ENCODE peak calls at places on chromosomes 3 and 15, in six cellular contexts. S is stomach, K is right lobe of liver, A is esophagus muscularis mucosa, T is astrocyte, E is cardiac fibroblast. F is an unnamed sample.

GRCh38 chr3:169232863-169233262 is 430.6 kb downstream of the MECOM start:
- DNase-seq in S (no peak), K (no peak), A (no peak), T (peak), E (peak), F (no peak)

GRCh38 chr15:25739687-25740121 is 123.4 kb downstream of the ATP10A start:
- DNase-seq in S (no peak), K (no peak), A (peak), T (peak), E (peak), F (no peak)

GRCh38 chr15:40762919-40763800 is 708 bp upstream of the GCHFR start:
- DNase-seq in S (peak), K (peak), A (no peak), T (peak), E (peak), F (no peak)

GRCh38 chr15:67915374-67916050 is 75.7 kb upstream of the RNU6-1 start:
- DNase-seq in S (peak), K (peak), A (no peak), T (no peak), E (no peak), F (no peak)

GRCh38 chr3:43161684-43162512 is 56.0 kb upstream of the POMGNT2 start:
- DNase-seq in S (no peak), K (no peak), A (peak), T (no peak), E (peak), F (no peak)

GRCh38 chr3:174101244-174101643 is 703.7 kb downstream of the NLGN1 start:
- DNase-seq in S (no peak), K (no peak), A (no peak), T (peak), E (no peak), F (peak)

GRCh38 chr15:99247063-99247462 is 2.3 kb downstream of the TTC23 start:
- DNase-seq in S (no peak), K (no peak), A (no peak), T (no peak), E (no peak), F (no peak)

GRCh38 chr3:120743556-120744195 is 1.1 kb downstream of the GTF2E1 start:
- DNase-seq in S (no peak), K (no peak), A (no peak), T (no peak), E (peak), F (no peak)

GRCh38 chr3:151976211-151977050 is 103.0 kb downstream of the SUCNR1 start:
- DNase-seq in S (no peak), K (no peak), A (no peak), T (peak), E (peak), F (peak)

GRCh38 chr3:129793356-129793755 is 100.2 kb downstream of the TMCC1 start:
- DNase-seq in S (no peak), K (no peak), A (no peak), T (no peak), E (peak), F (no peak)

GRCh38 chr15:62248277-62248974 is 83.3 kb upstream of the C2CD4B start:
- DNase-seq in S (no peak), K (no peak), A (no peak), T (no peak), E (no peak), F (peak)

GRCh38 chr3:25781758-25782594 is 1.3 kb downstream of the NGLY1 start:
- DNase-seq in S (no peak), K (no peak), A (no peak), T (no peak), E (no peak), F (no peak)

GRCh38 chr15:50979041-50979440 is 70.6 kb downstream of the AP4E1 start:
- DNase-seq in S (no peak), K (no peak), A (no peak), T (peak), E (no peak), F (no peak)

GRCh38 chr3:14345496-14346150 is 56.8 kb upstream of the SLC6A6 start:
- DNase-seq in S (no peak), K (no peak), A (no peak), T (peak), E (peak), F (no peak)

GRCh38 chr3:39779511-39780230 is 29.7 kb upstream of the MYRIP start:
- DNase-seq in S (no peak), K (peak), A (no peak), T (no peak), E (no peak), F (no peak)

GRCh38 chr3:101377209-101377608 is 56.8 kb upstream of the IMPG2 start:
- DNase-seq in S (no peak), K (no peak), A (no peak), T (peak), E (no peak), F (no peak)

GRCh38 chr3:161851941-161852566 is 355.4 kb downstream of the OTOL1 start:
- DNase-seq in S (peak), K (peak), A (no peak), T (peak), E (peak), F (no peak)

GRCh38 chr15:100696452-100696851 is 94.1 kb downstream of the ASB7 start:
- DNase-seq in S (no peak), K (no peak), A (no peak), T (peak), E (peak), F (no peak)

GRCh38 chr3:40741729-40742128 is 217.0 kb downstream of the ZNF621 start:
- DNase-seq in S (no peak), K (no peak), A (no peak), T (no peak), E (peak), F (no peak)

GRCh38 chr15:72354496-72354895 is 21.3 kb downstream of the HEXA start:
- DNase-seq in S (no peak), K (no peak), A (no peak), T (no peak), E (no peak), F (no peak)

GRCh38 chr3:51622868-51623267 is 48.2 kb upstream of the TEX264 start:
- DNase-seq in S (peak), K (peak), A (no peak), T (peak), E (peak), F (no peak)

GRCh38 chr3:148720873-148721272 is 23.2 kb downstream of the AGTR1 start:
- DNase-seq in S (no peak), K (no peak), A (no peak), T (no peak), E (no peak), F (no peak)

GRCh38 chr3:172061724-172062184 is 22.4 kb downstream of the FNDC3B start:
- DNase-seq in S (no peak), K (no peak), A (no peak), T (no peak), E (peak), F (no peak)
- H3K4me3 ChIP-seq in S (peak), K (no peak), A (peak), T (no peak), E (no peak), F (peak)

GRCh38 chr15:89366656-89367393 is 32.2 kb upstream of the POLG start:
- DNase-seq in S (no peak), K (no peak), A (no peak), T (no peak), E (no peak), F (no peak)
- H3K4me3 ChIP-seq in S (no peak), K (no peak), A (no peak), T (peak), E (no peak), F (no peak)

GRCh38 chr3:57592306-57592705 is 4.8 kb downstream of the ARF4 start:
- DNase-seq in S (no peak), K (no peak), A (no peak), T (no peak), E (no peak), F (no peak)

GRCh38 chr3:57594576-57594975 is 2.6 kb downstream of the ARF4 start:
- DNase-seq in S (no peak), K (no peak), A (no peak), T (no peak), E (no peak), F (no peak)

GRCh38 chr3:57596495-57597239 is 477 bp downstream of the ARF4 start:
- DNase-seq in S (peak), K (peak), A (peak), T (peak), E (peak), F (no peak)

GRCh38 chr3:57597240-57597972 is at the start of gene ARF4:
- DNase-seq in S (peak), K (peak), A (peak), T (peak), E (peak), F (peak)

DNA sequence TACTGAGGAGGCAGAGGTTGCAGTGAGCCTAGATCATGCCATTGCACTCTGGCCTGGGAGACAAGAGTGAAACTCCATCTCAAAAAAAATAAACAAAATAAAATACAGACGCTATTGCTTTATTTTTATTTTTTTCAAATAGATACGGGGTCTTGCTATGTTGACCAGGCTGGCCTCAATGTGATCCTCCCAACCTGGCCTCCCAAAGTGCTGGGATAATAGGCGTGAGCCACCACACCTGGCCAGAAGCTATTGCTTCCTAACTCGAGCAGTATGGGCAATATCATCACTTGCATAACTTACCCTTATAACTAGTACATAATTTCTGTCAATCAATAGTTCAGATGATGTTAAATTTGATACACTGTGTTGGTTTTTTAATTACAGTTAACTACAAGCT is 3.0 kb downstream of the ARF4 start:
- DNase-seq in S (no peak), K (no peak), A (no peak), T (no peak), E (no peak), F (no peak)
- H3K4me3 ChIP-seq in S (no peak), K (no peak), A (no peak), T (peak), E (peak), F (peak)

GRCh38 chr15:34607832-34608231 is 24.4 kb upstream of the GOLGA8B start:
- DNase-seq in S (no peak), K (no peak), A (no peak), T (no peak), E (no peak), F (no peak)
- H3K4me3 ChIP-seq in S (no peak), K (no peak), A (no peak), T (no peak), E (no peak), F (no peak)

DNA sequence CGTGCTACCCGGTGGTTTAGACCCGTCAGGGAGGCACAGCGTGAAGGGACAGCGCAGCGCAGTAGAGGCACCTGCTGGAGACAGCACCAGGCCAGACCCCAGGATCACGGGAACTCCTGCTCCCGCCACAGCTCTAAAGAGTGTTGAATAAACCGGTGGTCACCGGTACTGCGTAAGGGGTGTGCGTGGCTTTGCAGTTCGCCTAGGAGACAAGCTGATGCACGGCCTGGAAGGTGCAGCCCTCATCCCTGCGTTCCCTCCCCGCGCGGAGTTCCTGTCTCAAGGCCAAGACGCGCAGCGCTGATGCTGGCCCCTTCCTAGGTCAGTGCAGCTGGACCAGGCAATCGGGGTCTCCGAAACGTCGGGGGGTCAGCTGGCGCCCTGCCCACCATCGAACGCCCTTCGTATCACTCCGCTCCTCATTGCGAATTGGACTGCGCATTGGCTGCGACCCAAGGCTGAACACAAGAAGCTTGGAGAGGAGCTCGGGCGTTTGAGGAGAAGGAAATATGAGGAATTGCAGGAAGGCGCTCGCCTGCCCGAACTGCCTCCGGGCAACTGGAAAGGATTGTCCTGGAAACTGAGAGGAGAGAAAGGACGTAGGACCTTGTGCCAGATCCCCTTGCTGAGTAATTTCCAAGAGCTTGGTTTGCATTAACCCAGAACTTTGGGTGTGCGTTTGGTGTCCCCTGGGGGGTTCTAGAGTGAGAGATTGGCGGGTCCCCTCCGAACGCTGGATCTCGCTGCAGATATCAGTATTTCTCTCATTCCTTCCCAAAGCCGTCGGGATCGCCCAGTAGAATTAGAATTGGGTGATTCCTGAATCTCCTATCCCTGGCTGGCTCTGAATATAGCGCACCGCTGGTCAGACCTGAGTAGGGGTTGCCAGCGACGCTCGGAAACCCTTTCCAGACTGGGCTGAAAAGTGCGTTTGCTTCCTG is 2.3 kb upstream of the SOX14 start:
- DNase-seq in S (no peak), K (no peak), A (peak), T (no peak), E (no peak), F (no peak)
- H3K4me3 ChIP-seq in S (no peak), K (no peak), A (no peak), T (no peak), E (no peak), F (no peak)

DNA sequence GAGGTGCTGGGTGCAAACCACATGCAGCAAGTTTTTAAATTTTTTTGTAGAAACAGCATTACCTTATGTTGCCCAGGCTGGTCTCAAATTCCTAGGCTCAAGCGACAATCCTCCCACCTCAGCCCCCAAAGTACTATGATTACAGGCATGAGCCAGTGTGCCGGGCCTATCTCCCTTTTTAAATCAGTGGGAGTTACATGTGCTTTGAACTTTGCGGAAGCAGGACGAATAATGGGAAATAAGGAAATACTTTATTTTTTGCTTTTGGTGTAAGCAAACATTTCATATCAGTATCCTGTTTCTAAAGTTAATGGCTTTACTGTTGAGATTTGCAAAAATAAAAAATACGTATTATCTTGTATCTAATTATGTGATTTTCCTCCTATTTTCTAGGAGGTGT is 9.1 kb downstream of the NR1D2 start:
- DNase-seq in S (no peak), K (no peak), A (no peak), T (no peak), E (no peak), F (no peak)
- H3K4me3 ChIP-seq in S (no peak), K (no peak), A (no peak), T (no peak), E (no peak), F (no peak)

GRCh38 chr15:81253846-81254245 is 57.2 kb downstream of the IL16 start:
- DNase-seq in S (no peak), K (no peak), A (no peak), T (no peak), E (no peak), F (no peak)
- H3K4me3 ChIP-seq in S (no peak), K (no peak), A (no peak), T (no peak), E (no peak), F (no peak)

DNA sequence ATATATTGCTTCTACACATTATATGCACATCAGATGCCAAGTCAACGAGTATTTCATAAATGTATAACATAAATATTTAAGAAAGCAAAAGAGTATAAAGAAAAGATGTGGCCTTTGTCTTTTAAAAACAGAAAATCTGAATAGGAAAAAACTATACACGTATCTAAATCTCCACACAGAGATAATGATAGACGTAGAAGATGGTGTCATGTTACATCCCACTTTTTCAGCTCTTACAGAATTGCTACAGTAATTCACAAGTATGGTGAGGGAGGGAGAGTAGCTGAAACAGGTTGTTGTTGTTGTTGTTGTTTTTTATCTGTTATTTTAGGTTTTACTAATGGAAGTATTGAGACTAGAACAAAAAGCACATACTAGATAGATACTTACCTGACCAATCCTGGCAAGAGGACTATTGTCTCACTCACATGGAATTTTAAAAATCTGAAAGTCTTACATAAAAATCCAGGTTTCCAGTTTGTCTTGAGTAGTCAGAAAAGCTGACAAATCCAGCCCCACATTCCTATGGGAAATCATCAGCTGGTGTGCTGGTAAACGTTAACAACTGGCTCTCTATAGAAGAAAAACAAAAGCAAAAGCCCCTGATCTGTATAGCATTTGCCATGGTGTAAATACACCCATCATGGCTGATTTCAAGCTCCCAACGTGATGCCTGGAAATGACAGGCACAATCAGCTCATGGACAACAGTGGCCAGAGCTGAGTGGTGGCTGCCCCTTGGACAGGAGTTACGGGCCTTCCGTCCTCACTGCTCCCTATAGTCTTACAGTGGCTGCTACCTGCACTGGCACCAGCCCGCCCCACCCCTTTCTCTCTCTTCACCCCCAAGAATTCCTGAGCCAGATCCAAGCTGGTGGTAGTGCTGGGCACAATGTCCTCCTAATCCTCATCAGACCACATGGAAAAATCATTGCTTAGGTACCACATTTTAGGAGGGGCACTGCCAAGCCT is 47.4 kb upstream of the VGLL4 start:
- DNase-seq in S (no peak), K (no peak), A (no peak), T (peak), E (peak), F (peak)
- H3K4me3 ChIP-seq in S (no peak), K (no peak), A (no peak), T (no peak), E (no peak), F (no peak)

GRCh38 chr3:73214846-73215245 is 153.4 kb downstream of the EBLN2 start:
- DNase-seq in S (no peak), K (no peak), A (no peak), T (no peak), E (no peak), F (no peak)
- H3K4me3 ChIP-seq in S (no peak), K (no peak), A (no peak), T (no peak), E (no peak), F (no peak)

F was measured in epithelial cell of proximal tubule.